ENCODE peak calls at places on chromosomes 5 and 9, in four cellular contexts. S, T, Z and I are unnamed samples.

GRCh38 chr9:120839146-120839545 is 3.6 kb downstream of the PSMD5 start:
- DNase-seq in S (no peak), Z (no peak), T (no peak), I (no peak)

GRCh38 chr5:36398137-36398536 is 96.4 kb upstream of the RANBP3L start:
- DNase-seq in Z (peak; percentile 14), T (no peak), S (no peak), I (no peak)

GRCh38 chr9:113986931-113987330 is 91.2 kb downstream of the AMBP start:
- DNase-seq in T (no peak), S (no peak), Z (no peak), I (no peak)

GRCh38 chr5:128091579-128091978 is 8.0 kb downstream of the SLC12A2 start:
- DNase-seq in S (no peak), Z (no peak), T (no peak), I (no peak)

GRCh38 chr9:93467462-93467861 is 14.1 kb upstream of the FAM120AOS start:
- DNase-seq in S (no peak), Z (no peak), T (peak; percentile 82), I (no peak)

GRCh38 chr5:158849219-158849791 is 250.4 kb downstream of the EBF1 start:
- DNase-seq in T (no peak), Z (no peak), S (no peak), I (no peak)

GRCh38 chr5:52961238-52961637 is 27.9 kb upstream of the ITGA2 start:
- DNase-seq in S (no peak), T (no peak), Z (no peak), I (no peak)

GRCh38 chr9:79604149-79604548 is 32.4 kb downstream of the TLE4 start:
- DNase-seq in S (no peak), Z (no peak), T (no peak), I (no peak)

GRCh38 chr9:15219511-15219910 is 87.5 kb downstream of the TTC39B start:
- DNase-seq in Z (no peak), T (no peak), S (no peak), I (no peak)
- TF ChIP-seq CTCF in Z (no peak), T (no peak), S (no peak), I (no peak)

GRCh38 chr5:88825782-88826110 is 57.2 kb downstream of the MEF2C start:
- DNase-seq in Z (no peak), S (no peak), T (no peak), I (no peak)
- H3K4me3 ChIP-seq in Z (no peak overlapping the region), S (no peak overlapping the region), T (no peak overlapping the region), I (no peak overlapping the region)

DNA sequence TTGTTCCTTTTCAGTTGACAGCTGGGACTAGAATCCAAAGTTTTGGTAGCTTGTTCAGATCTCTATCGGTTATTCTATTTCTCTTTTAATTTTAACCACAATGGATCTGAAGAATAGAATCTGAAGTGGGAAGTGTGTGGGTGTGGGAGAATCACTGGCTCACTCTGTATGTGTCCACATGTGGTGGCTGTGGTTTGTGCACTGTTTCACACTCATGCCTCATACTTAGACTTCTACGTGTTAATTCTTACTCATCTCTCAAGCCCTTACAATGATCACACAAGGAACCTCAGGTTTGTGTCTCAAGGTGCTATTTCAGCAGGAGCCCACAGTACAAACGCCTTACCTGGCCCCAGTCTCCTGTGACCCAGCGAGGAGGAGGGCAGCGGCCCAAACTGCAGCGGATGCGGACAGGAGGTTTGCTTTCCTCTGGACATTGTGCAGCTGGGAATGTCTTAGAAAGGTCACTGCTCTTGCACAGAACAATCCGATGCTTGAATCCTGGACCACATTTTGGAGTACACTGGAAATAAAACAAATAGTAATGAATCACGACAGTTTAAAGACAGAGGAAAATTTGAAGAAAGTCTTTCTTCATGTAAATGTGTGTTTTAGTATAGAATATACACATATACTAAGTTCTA is 309.1 kb downstream of the ADAMTS6 start:
- DNase-seq in S (no peak), T (no peak), Z (no peak), I (peak; percentile 59)
- TF ChIP-seq CTCF in S (no peak), T (no peak), Z (no peak), I (no peak)

GRCh38 chr5:111399113-111399512 is 113.2 kb downstream of the STARD4 start:
- DNase-seq in Z (no peak), S (no peak), T (no peak), I (no peak)

GRCh38 chr5:111389390-111390082 is 122.8 kb downstream of the STARD4 start:
- DNase-seq in Z (peak; percentile 2), T (no peak), S (no peak), I (peak; percentile 73)

GRCh38 chr5:111398013-111398412 is 114.3 kb downstream of the STARD4 start:
- DNase-seq in T (no peak), Z (no peak), S (no peak), I (no peak)

GRCh38 chr5:111392181-111392580 is 120.2 kb downstream of the STARD4 start:
- DNase-seq in S (no peak), Z (no peak), T (no peak), I (no peak)

GRCh38 chr5:111394580-111394979 is 117.8 kb downstream of the STARD4 start:
- DNase-seq in T (no peak), S (no peak), Z (no peak), I (peak; percentile 64)
- H3K4me3 ChIP-seq in T (no peak overlapping the region), S (no peak overlapping the region), Z (no peak overlapping the region), I (no peak overlapping the region)

GRCh38 chr9:69342769-69343168 is 17.8 kb downstream of the ENTREP1 start:
- DNase-seq in Z (no peak), T (no peak), S (no peak), I (no peak)
- TF ChIP-seq CTCF in Z (no peak), T (no peak), S (no peak), I (no peak)

DNA sequence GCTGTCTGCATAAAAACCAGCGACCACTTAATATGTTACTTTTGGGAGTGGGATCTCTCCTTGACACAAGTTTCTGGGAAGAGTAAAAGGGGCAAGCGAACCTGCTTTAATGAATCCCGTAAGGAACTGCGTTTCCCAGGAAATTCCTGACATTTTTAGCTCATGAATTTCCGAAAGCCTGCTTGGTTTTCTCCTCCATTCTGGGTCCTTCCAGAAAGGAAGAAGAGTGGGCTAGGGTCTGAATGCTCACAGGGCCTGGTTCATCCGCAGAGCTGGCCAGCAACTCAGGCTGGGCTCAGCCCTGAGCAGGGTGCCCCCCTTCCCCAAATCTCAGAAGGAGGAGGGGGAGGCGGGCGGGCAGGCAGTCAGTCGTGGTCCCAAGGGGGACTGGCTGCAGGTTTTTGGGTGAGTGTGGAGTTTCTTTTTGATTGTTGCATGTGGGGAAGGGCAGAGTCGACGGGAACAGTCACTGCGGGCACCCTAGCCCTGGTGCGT is 1.2 kb upstream of the PURA start:
- DNase-seq in Z (no peak), T (no peak), S (no peak), I (no peak)
- H3K4me3 ChIP-seq in Z (no peak overlapping the region), T (no peak overlapping the region), S (peak overlapping the region; percentile 58), I (peak overlapping the region; percentile 74)

DNA sequence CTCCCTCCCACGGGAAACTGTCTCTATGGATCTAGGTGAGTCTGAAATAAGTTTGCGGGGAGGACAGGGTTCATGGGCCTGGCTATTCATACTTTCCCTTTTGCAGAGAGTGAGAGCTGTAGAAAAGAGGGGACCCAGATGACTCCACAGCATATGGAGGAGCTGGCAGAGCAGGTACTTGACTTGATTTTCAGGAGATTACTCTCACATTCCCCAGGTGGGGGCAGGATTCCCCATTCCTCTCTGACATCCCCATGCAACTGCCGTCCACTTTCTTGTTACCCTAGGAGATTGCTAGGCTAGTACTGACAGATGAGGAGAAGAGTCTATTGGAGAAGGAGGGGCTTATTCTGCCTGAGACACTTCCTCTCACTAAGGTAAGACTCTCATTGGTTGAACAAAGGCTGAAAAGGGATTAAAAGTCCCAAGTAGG is 659 bp downstream of the CREB3 start:
- DNase-seq in T (peak; percentile 56), S (no peak), Z (peak; percentile 78), I (no peak)
- TF ChIP-seq CTCF in T (no peak), S (no peak), Z (peak; percentile 36), I (no peak)

DNA sequence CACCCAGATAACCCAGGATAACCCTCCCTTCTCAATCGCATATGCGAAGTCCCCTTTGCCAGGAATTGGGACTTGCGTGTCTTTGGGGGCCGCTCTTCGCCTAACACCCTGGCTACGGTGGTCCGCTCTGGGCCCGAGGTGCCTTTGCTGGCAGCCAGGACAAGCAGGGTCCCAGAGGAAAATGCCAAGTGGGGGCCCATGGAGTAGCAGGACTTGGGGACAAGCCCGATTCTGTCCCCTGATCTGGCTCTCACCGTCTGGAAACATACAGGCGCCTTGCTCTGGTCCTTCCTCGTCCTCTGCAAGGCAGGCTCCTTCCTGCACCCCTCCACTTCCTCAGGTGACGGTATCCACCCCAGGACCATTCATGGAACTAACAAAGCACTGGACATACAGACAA is 78.1 kb upstream of the UNC5A start:
- DNase-seq in Z (no peak), T (no peak), S (peak; percentile 51), I (no peak)
- H3K4me3 ChIP-seq in Z (no peak overlapping the region), T (no peak overlapping the region), S (no peak overlapping the region), I (no peak overlapping the region)

GRCh38 chr5:147245381-147246055 is 10.7 kb downstream of the STK32A start:
- DNase-seq in S (no peak), T (no peak), Z (no peak), I (no peak)

DNA sequence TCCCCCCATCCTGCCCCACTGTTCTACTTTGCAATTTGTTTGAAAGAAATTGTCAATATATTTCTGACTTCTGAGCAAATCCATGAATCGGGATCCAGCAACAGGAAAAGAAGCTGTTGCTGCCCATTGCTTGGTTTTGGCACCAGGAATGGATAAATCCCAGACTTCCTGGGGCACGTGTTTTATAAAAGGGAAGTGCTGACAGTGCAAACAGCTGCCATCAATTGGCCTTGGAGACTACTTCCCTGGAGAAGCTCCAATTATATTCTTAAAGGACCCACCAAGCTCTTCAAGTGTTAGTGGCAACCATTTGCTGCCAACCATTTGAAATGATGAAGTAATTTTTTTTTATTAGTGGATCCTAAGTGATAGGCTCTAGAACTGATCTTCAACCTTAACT is 13.8 kb downstream of the STK32A start:
- DNase-seq in S (no peak), T (no peak), Z (no peak), I (no peak)
- TF ChIP-seq CTCF in S (no peak), T (no peak), Z (no peak), I (no peak)

DNA sequence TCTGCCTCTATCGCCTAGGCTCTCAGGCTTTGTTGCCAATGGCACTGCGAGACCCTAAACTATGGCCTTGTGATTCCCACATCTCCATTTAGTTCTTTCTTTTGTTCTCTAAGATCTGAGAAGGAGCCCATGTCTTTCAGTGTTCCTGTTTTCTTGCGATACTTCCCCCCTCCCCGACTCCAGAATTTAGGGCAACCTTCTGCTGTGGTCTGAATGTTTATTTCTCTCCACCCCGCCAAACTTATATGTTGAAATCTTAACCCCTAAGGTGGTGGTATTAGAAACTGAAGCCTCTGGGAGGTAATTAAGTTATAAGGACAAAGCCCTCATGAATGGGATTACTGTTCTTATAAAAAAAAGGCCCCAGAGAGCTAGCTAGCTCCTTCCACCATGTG is 6.4 kb downstream of the TMC1 start:
- DNase-seq in Z (no peak), S (no peak), T (no peak), I (no peak)
- H3K4me3 ChIP-seq in Z (peak overlapping the region; percentile 24), S (no peak overlapping the region), T (no peak overlapping the region), I (peak overlapping the region; percentile 12)